ENCODE peak calls at places on chromosomes 12 and 14, in seven cellular contexts. One of them, this sample, is unnamed.

GRCh38 chr12:108332791-108333382 is 6.2 kb downstream of the CMKLR1 start:
- DNase-seq in AG08396: no peak
- DNase-seq in C1 segment of cervical spinal cord: peak
- DNase-seq in M059J: peak
- DNase-seq in ELR: peak
- DNase-seq in activated naive CD8-positive, alpha-beta T cell treated with anti-CD3 and anti-CD28 coated beads, Interleukin-2, amount 50 U/mL, for 24 hours: no peak
- DNase-seq in NCI-H446 treated with DMSO at 0.1 percent for 48 hours: no peak
- DNase-seq in this sample: peak

GRCh38 chr14:74244115-74244514 is 4.9 kb downstream of the VSX2 start:
- DNase-seq in NCI-H446 treated with DMSO at 0.1 percent for 48 hours: no peak
- DNase-seq in C1 segment of cervical spinal cord: no peak
- DNase-seq in AG08396: no peak
- DNase-seq in ELR: no peak
- DNase-seq in M059J: no peak
- DNase-seq in activated naive CD8-positive, alpha-beta T cell treated with anti-CD3 and anti-CD28 coated beads, Interleukin-2, amount 50 U/mL, for 24 hours: no peak
- DNase-seq in this sample: no peak

GRCh38 chr14:65168840-65169239 is 66.5 kb upstream of the MAX start:
- DNase-seq in NCI-H446 treated with DMSO at 0.1 percent for 48 hours: no peak
- DNase-seq in activated naive CD8-positive, alpha-beta T cell treated with anti-CD3 and anti-CD28 coated beads, Interleukin-2, amount 50 U/mL, for 24 hours: no peak
- DNase-seq in ELR: peak
- DNase-seq in C1 segment of cervical spinal cord: no peak
- DNase-seq in M059J: peak
- DNase-seq in AG08396: no peak
- DNase-seq in this sample: no peak

GRCh38 chr14:33774866-33775519 is 175.9 kb downstream of the EGLN3 start:
- DNase-seq in C1 segment of cervical spinal cord: no peak
- DNase-seq in ELR: peak
- DNase-seq in activated naive CD8-positive, alpha-beta T cell treated with anti-CD3 and anti-CD28 coated beads, Interleukin-2, amount 50 U/mL, for 24 hours: no peak
- DNase-seq in AG08396: no peak
- DNase-seq in NCI-H446 treated with DMSO at 0.1 percent for 48 hours: no peak
- DNase-seq in M059J: peak
- DNase-seq in this sample: peak

GRCh38 chr14:104678901-104679705 is 10.3 kb upstream of the INF2 start:
- DNase-seq in M059J: no peak
- DNase-seq in C1 segment of cervical spinal cord: peak
- DNase-seq in activated naive CD8-positive, alpha-beta T cell treated with anti-CD3 and anti-CD28 coated beads, Interleukin-2, amount 50 U/mL, for 24 hours: no peak
- DNase-seq in ELR: no peak
- DNase-seq in NCI-H446 treated with DMSO at 0.1 percent for 48 hours: no peak
- DNase-seq in AG08396: no peak
- DNase-seq in this sample: no peak

GRCh38 chr14:77309122-77309521 is 11.6 kb downstream of the POMT2 start:
- DNase-seq in M059J: no peak
- DNase-seq in ELR: no peak
- DNase-seq in C1 segment of cervical spinal cord: no peak
- DNase-seq in NCI-H446 treated with DMSO at 0.1 percent for 48 hours: no peak
- DNase-seq in AG08396: no peak
- DNase-seq in activated naive CD8-positive, alpha-beta T cell treated with anti-CD3 and anti-CD28 coated beads, Interleukin-2, amount 50 U/mL, for 24 hours: no peak
- DNase-seq in this sample: peak

GRCh38 chr12:62335801-62336200 is 75.6 kb downstream of the USP15 start:
- DNase-seq in C1 segment of cervical spinal cord: no peak
- DNase-seq in M059J: no peak
- DNase-seq in AG08396: no peak
- DNase-seq in NCI-H446 treated with DMSO at 0.1 percent for 48 hours: no peak
- DNase-seq in ELR: no peak
- DNase-seq in activated naive CD8-positive, alpha-beta T cell treated with anti-CD3 and anti-CD28 coated beads, Interleukin-2, amount 50 U/mL, for 24 hours: no peak
- DNase-seq in this sample: no peak

GRCh38 chr12:51971679-51972423 is 20.4 kb downstream of the ACVR1B start:
- DNase-seq in C1 segment of cervical spinal cord: no peak
- DNase-seq in M059J: no peak
- DNase-seq in NCI-H446 treated with DMSO at 0.1 percent for 48 hours: no peak
- DNase-seq in ELR: no peak
- DNase-seq in AG08396: no peak
- DNase-seq in activated naive CD8-positive, alpha-beta T cell treated with anti-CD3 and anti-CD28 coated beads, Interleukin-2, amount 50 U/mL, for 24 hours: no peak
- DNase-seq in this sample: peak

GRCh38 chr14:101056446-101056845 is 152.9 kb upstream of the RTL1 start:
- DNase-seq in AG08396: no peak
- DNase-seq in NCI-H446 treated with DMSO at 0.1 percent for 48 hours: no peak
- DNase-seq in M059J: peak
- DNase-seq in activated naive CD8-positive, alpha-beta T cell treated with anti-CD3 and anti-CD28 coated beads, Interleukin-2, amount 50 U/mL, for 24 hours: no peak
- DNase-seq in ELR: no peak
- DNase-seq in C1 segment of cervical spinal cord: no peak
- DNase-seq in this sample: no peak

GRCh38 chr12:114006482-114007425 is 40.6 kb upstream of the RBM19 start:
- DNase-seq in ELR: no peak
- DNase-seq in NCI-H446 treated with DMSO at 0.1 percent for 48 hours: no peak
- DNase-seq in M059J: no peak
- DNase-seq in activated naive CD8-positive, alpha-beta T cell treated with anti-CD3 and anti-CD28 coated beads, Interleukin-2, amount 50 U/mL, for 24 hours: no peak
- DNase-seq in AG08396: no peak
- DNase-seq in C1 segment of cervical spinal cord: no peak
- DNase-seq in this sample: no peak

GRCh38 chr14:80152166-80152565 is 59.1 kb downstream of the DIO2 start:
- DNase-seq in activated naive CD8-positive, alpha-beta T cell treated with anti-CD3 and anti-CD28 coated beads, Interleukin-2, amount 50 U/mL, for 24 hours: no peak
- DNase-seq in ELR: no peak
- DNase-seq in M059J: no peak
- DNase-seq in NCI-H446 treated with DMSO at 0.1 percent for 48 hours: no peak
- DNase-seq in AG08396: no peak
- DNase-seq in C1 segment of cervical spinal cord: no peak
- DNase-seq in this sample: no peak

GRCh38 chr14:90426663-90427062 is 29.8 kb downstream of the CALM1 start:
- DNase-seq in NCI-H446 treated with DMSO at 0.1 percent for 48 hours: peak
- DNase-seq in ELR: no peak
- DNase-seq in C1 segment of cervical spinal cord: no peak
- DNase-seq in activated naive CD8-positive, alpha-beta T cell treated with anti-CD3 and anti-CD28 coated beads, Interleukin-2, amount 50 U/mL, for 24 hours: no peak
- DNase-seq in AG08396: no peak
- DNase-seq in M059J: no peak
- DNase-seq in this sample: peak

GRCh38 chr12:61365001-61365400 is 895.2 kb upstream of the USP15 start:
- DNase-seq in M059J: no peak
- DNase-seq in ELR: no peak
- DNase-seq in AG08396: no peak
- DNase-seq in C1 segment of cervical spinal cord: no peak
- DNase-seq in activated naive CD8-positive, alpha-beta T cell treated with anti-CD3 and anti-CD28 coated beads, Interleukin-2, amount 50 U/mL, for 24 hours: no peak
- DNase-seq in NCI-H446 treated with DMSO at 0.1 percent for 48 hours: no peak
- DNase-seq in this sample: no peak

GRCh38 chr12:98401427-98401826 is 114.0 kb upstream of the TMPO start:
- DNase-seq in M059J: no peak
- DNase-seq in activated naive CD8-positive, alpha-beta T cell treated with anti-CD3 and anti-CD28 coated beads, Interleukin-2, amount 50 U/mL, for 24 hours: no peak
- DNase-seq in NCI-H446 treated with DMSO at 0.1 percent for 48 hours: no peak
- DNase-seq in ELR: no peak
- DNase-seq in AG08396: no peak
- DNase-seq in C1 segment of cervical spinal cord: no peak
- DNase-seq in this sample: peak

GRCh38 chr14:100323121-100323941 is at the start of gene SLC25A47:
- DNase-seq in AG08396: no peak
- DNase-seq in activated naive CD8-positive, alpha-beta T cell treated with anti-CD3 and anti-CD28 coated beads, Interleukin-2, amount 50 U/mL, for 24 hours: no peak
- DNase-seq in M059J: no peak
- DNase-seq in ELR: no peak
- DNase-seq in NCI-H446 treated with DMSO at 0.1 percent for 48 hours: no peak
- DNase-seq in C1 segment of cervical spinal cord: no peak
- DNase-seq in this sample: no peak

GRCh38 chr12:66627270-66627987 is 51.4 kb downstream of the GRIP1 start:
- DNase-seq in C1 segment of cervical spinal cord: no peak
- DNase-seq in ELR: no peak
- DNase-seq in activated naive CD8-positive, alpha-beta T cell treated with anti-CD3 and anti-CD28 coated beads, Interleukin-2, amount 50 U/mL, for 24 hours: no peak
- DNase-seq in M059J: no peak
- DNase-seq in AG08396: no peak
- DNase-seq in NCI-H446 treated with DMSO at 0.1 percent for 48 hours: no peak
- DNase-seq in this sample: no peak

GRCh38 chr12:1104088-1104800 is 113.2 kb downstream of the ERC1 start:
- DNase-seq in ELR: no peak
- DNase-seq in AG08396: no peak
- DNase-seq in C1 segment of cervical spinal cord: no peak
- DNase-seq in M059J: no peak
- DNase-seq in activated naive CD8-positive, alpha-beta T cell treated with anti-CD3 and anti-CD28 coated beads, Interleukin-2, amount 50 U/mL, for 24 hours: no peak
- DNase-seq in NCI-H446 treated with DMSO at 0.1 percent for 48 hours: no peak
- DNase-seq in this sample: no peak

GRCh38 chr12:72511906-72512305 is 239.7 kb downstream of the TRHDE start:
- DNase-seq in activated naive CD8-positive, alpha-beta T cell treated with anti-CD3 and anti-CD28 coated beads, Interleukin-2, amount 50 U/mL, for 24 hours: no peak
- DNase-seq in AG08396: peak
- DNase-seq in NCI-H446 treated with DMSO at 0.1 percent for 48 hours: no peak
- DNase-seq in C1 segment of cervical spinal cord: no peak
- DNase-seq in ELR: peak
- DNase-seq in M059J: peak
- DNase-seq in this sample: no peak

GRCh38 chr12:125187780-125188741 is 122.8 kb downstream of the AACS start:
- DNase-seq in activated naive CD8-positive, alpha-beta T cell treated with anti-CD3 and anti-CD28 coated beads, Interleukin-2, amount 50 U/mL, for 24 hours: no peak
- DNase-seq in M059J: no peak
- DNase-seq in C1 segment of cervical spinal cord: no peak
- DNase-seq in AG08396: no peak
- DNase-seq in ELR: no peak
- DNase-seq in NCI-H446 treated with DMSO at 0.1 percent for 48 hours: no peak
- DNase-seq in this sample: no peak

GRCh38 chr12:54034784-54035310 is 2.0 kb downstream of the HOXC5 start:
- DNase-seq in C1 segment of cervical spinal cord: no peak
- DNase-seq in AG08396: no peak
- DNase-seq in NCI-H446 treated with DMSO at 0.1 percent for 48 hours: no peak
- DNase-seq in ELR: no peak
- DNase-seq in M059J: no peak
- DNase-seq in activated naive CD8-positive, alpha-beta T cell treated with anti-CD3 and anti-CD28 coated beads, Interleukin-2, amount 50 U/mL, for 24 hours: no peak
- DNase-seq in this sample: no peak

GRCh38 chr12:73833746-73834145 is 703.9 kb upstream of the ATXN7L3B start:
- DNase-seq in NCI-H446 treated with DMSO at 0.1 percent for 48 hours: no peak
- DNase-seq in ELR: no peak
- DNase-seq in C1 segment of cervical spinal cord: no peak
- DNase-seq in AG08396: no peak
- DNase-seq in activated naive CD8-positive, alpha-beta T cell treated with anti-CD3 and anti-CD28 coated beads, Interleukin-2, amount 50 U/mL, for 24 hours: no peak
- DNase-seq in M059J: no peak
- DNase-seq in this sample: no peak

GRCh38 chr14:81453166-81453766 is 53.1 kb upstream of the STON2 start:
- DNase-seq in C1 segment of cervical spinal cord: no peak
- DNase-seq in M059J: peak
- DNase-seq in activated naive CD8-positive, alpha-beta T cell treated with anti-CD3 and anti-CD28 coated beads, Interleukin-2, amount 50 U/mL, for 24 hours: peak
- DNase-seq in ELR: peak
- DNase-seq in AG08396: peak
- DNase-seq in NCI-H446 treated with DMSO at 0.1 percent for 48 hours: peak
- DNase-seq in this sample: peak

GRCh38 chr12:79682593-79682992 is 8.2 kb downstream of the PAWR start:
- DNase-seq in ELR: no peak
- DNase-seq in AG08396: no peak
- DNase-seq in activated naive CD8-positive, alpha-beta T cell treated with anti-CD3 and anti-CD28 coated beads, Interleukin-2, amount 50 U/mL, for 24 hours: no peak
- DNase-seq in NCI-H446 treated with DMSO at 0.1 percent for 48 hours: no peak
- DNase-seq in C1 segment of cervical spinal cord: no peak
- DNase-seq in M059J: no peak
- DNase-seq in this sample: no peak

GRCh38 chr14:71523630-71524320 is 408.5 kb upstream of the RGS6 start:
- DNase-seq in NCI-H446 treated with DMSO at 0.1 percent for 48 hours: no peak
- DNase-seq in AG08396: no peak
- DNase-seq in C1 segment of cervical spinal cord: no peak
- DNase-seq in ELR: peak
- DNase-seq in activated naive CD8-positive, alpha-beta T cell treated with anti-CD3 and anti-CD28 coated beads, Interleukin-2, amount 50 U/mL, for 24 hours: no peak
- DNase-seq in M059J: no peak
- DNase-seq in this sample: no peak

GRCh38 chr12:93622485-93622884 is 50.0 kb downstream of the SOCS2 start:
- DNase-seq in NCI-H446 treated with DMSO at 0.1 percent for 48 hours: no peak
- DNase-seq in ELR: peak
- DNase-seq in C1 segment of cervical spinal cord: no peak
- DNase-seq in AG08396: no peak
- DNase-seq in activated naive CD8-positive, alpha-beta T cell treated with anti-CD3 and anti-CD28 coated beads, Interleukin-2, amount 50 U/mL, for 24 hours: no peak
- DNase-seq in M059J: peak
- DNase-seq in this sample: peak

GRCh38 chr14:61435563-61436337 is 114.4 kb downstream of the PRKCH start:
- DNase-seq in NCI-H446 treated with DMSO at 0.1 percent for 48 hours: no peak
- DNase-seq in AG08396: no peak
- DNase-seq in activated naive CD8-positive, alpha-beta T cell treated with anti-CD3 and anti-CD28 coated beads, Interleukin-2, amount 50 U/mL, for 24 hours: no peak
- DNase-seq in ELR: no peak
- DNase-seq in M059J: no peak
- DNase-seq in C1 segment of cervical spinal cord: no peak
- DNase-seq in this sample: no peak

GRCh38 chr12:131155131-131155530 is 201.4 kb downstream of the ADGRD1 start:
- DNase-seq in C1 segment of cervical spinal cord: no peak
- DNase-seq in AG08396: no peak
- DNase-seq in M059J: no peak
- DNase-seq in ELR: no peak
- DNase-seq in NCI-H446 treated with DMSO at 0.1 percent for 48 hours: no peak
- DNase-seq in activated naive CD8-positive, alpha-beta T cell treated with anti-CD3 and anti-CD28 coated beads, Interleukin-2, amount 50 U/mL, for 24 hours: no peak
- DNase-seq in this sample: no peak

GRCh38 chr12:30965613-30965985 is 39.1 kb downstream of the TSPAN11 start:
- DNase-seq in M059J: peak
- DNase-seq in ELR: peak
- DNase-seq in C1 segment of cervical spinal cord: no peak
- DNase-seq in activated naive CD8-positive, alpha-beta T cell treated with anti-CD3 and anti-CD28 coated beads, Interleukin-2, amount 50 U/mL, for 24 hours: no peak
- DNase-seq in AG08396: no peak
- DNase-seq in NCI-H446 treated with DMSO at 0.1 percent for 48 hours: no peak
- DNase-seq in this sample: peak

GRCh38 chr14:59829941-59830734 is 40.4 kb downstream of the RTN1 start:
- DNase-seq in M059J: no peak
- DNase-seq in ELR: peak
- DNase-seq in activated naive CD8-positive, alpha-beta T cell treated with anti-CD3 and anti-CD28 coated beads, Interleukin-2, amount 50 U/mL, for 24 hours: no peak
- DNase-seq in C1 segment of cervical spinal cord: no peak
- DNase-seq in NCI-H446 treated with DMSO at 0.1 percent for 48 hours: no peak
- DNase-seq in AG08396: no peak
- DNase-seq in this sample: peak

GRCh38 chr12:92574911-92575570 is 127.7 kb upstream of the PLEKHG7 start:
- DNase-seq in NCI-H446 treated with DMSO at 0.1 percent for 48 hours: no peak
- DNase-seq in C1 segment of cervical spinal cord: no peak
- DNase-seq in AG08396: no peak
- DNase-seq in activated naive CD8-positive, alpha-beta T cell treated with anti-CD3 and anti-CD28 coated beads, Interleukin-2, amount 50 U/mL, for 24 hours: no peak
- DNase-seq in ELR: no peak
- DNase-seq in M059J: no peak
- DNase-seq in this sample: no peak

GRCh38 chr12:97404549-97404948 is 58.1 kb upstream of the RMST start:
- DNase-seq in C1 segment of cervical spinal cord: no peak
- DNase-seq in M059J: peak
- DNase-seq in ELR: peak
- DNase-seq in activated naive CD8-positive, alpha-beta T cell treated with anti-CD3 and anti-CD28 coated beads, Interleukin-2, amount 50 U/mL, for 24 hours: peak
- DNase-seq in NCI-H446 treated with DMSO at 0.1 percent for 48 hours: peak
- DNase-seq in AG08396: peak
- DNase-seq in this sample: peak

GRCh38 chr14:95478309-95478708 is 38.1 kb downstream of the SYNE3 start:
- DNase-seq in activated naive CD8-positive, alpha-beta T cell treated with anti-CD3 and anti-CD28 coated beads, Interleukin-2, amount 50 U/mL, for 24 hours: no peak
- DNase-seq in NCI-H446 treated with DMSO at 0.1 percent for 48 hours: no peak
- DNase-seq in C1 segment of cervical spinal cord: no peak
- DNase-seq in AG08396: no peak
- DNase-seq in M059J: no peak
- DNase-seq in ELR: no peak
- DNase-seq in this sample: no peak

This sample was measured in dermis blood vessel endothelial cell.